ENCODE peak calls at places on chromosomes 6 and 20, in eight cellular contexts. One of them, this sample, is unnamed.

GRCh38 chr6:122799916-122800701 is 11.1 kb downstream of the SMPDL3A start:
- DNase-seq in heart right ventricle: no peak
- DNase-seq in left ventricle myocardium inferior: no peak
- DNase-seq in hepatocyte: peak
- DNase-seq in suprapubic skin: no peak
- DNase-seq in psoas muscle: no peak
- DNase-seq in HL-60: no peak
- DNase-seq in neural progenitor cell: no peak
- DNase-seq in this sample: no peak

GRCh38 chr6:43009124-43009523 is 4.6 kb downstream of the MEA1 start:
- DNase-seq in hepatocyte: peak
- DNase-seq in neural progenitor cell: peak
- DNase-seq in suprapubic skin: no peak
- DNase-seq in psoas muscle: peak
- DNase-seq in heart right ventricle: peak
- DNase-seq in left ventricle myocardium inferior: peak
- DNase-seq in HL-60: peak
- DNase-seq in this sample: no peak

GRCh38 chr20:62427172-62428007 is at the start of gene RBBP8NL:
- DNase-seq in hepatocyte: peak
- DNase-seq in suprapubic skin: no peak
- DNase-seq in psoas muscle: no peak
- DNase-seq in heart right ventricle: no peak
- DNase-seq in neural progenitor cell: no peak
- DNase-seq in HL-60: no peak
- DNase-seq in left ventricle myocardium inferior: no peak
- DNase-seq in this sample: no peak

GRCh38 chr6:39365281-39366074 is 43.0 kb upstream of the KCNK16 start:
- DNase-seq in hepatocyte: no peak
- DNase-seq in suprapubic skin: no peak
- DNase-seq in heart right ventricle: no peak
- DNase-seq in neural progenitor cell: no peak
- DNase-seq in psoas muscle: no peak
- DNase-seq in left ventricle myocardium inferior: no peak
- DNase-seq in HL-60: no peak
- DNase-seq in this sample: peak

GRCh38 chr20:43665466-43666176 is 1.3 kb upstream of the MYBL2 start:
- DNase-seq in heart right ventricle: no peak
- DNase-seq in hepatocyte: no peak
- DNase-seq in HL-60: no peak
- DNase-seq in neural progenitor cell: no peak
- DNase-seq in psoas muscle: no peak
- DNase-seq in suprapubic skin: no peak
- DNase-seq in left ventricle myocardium inferior: no peak
- DNase-seq in this sample: no peak

GRCh38 chr6:148128014-148128730 is 214.5 kb upstream of the SASH1 start:
- DNase-seq in suprapubic skin: no peak
- DNase-seq in psoas muscle: no peak
- DNase-seq in heart right ventricle: no peak
- DNase-seq in left ventricle myocardium inferior: no peak
- DNase-seq in neural progenitor cell: no peak
- DNase-seq in HL-60: no peak
- DNase-seq in hepatocyte: no peak
- DNase-seq in this sample: no peak

GRCh38 chr20:41553142-41553879 is 64.9 kb downstream of the CHD6 start:
- DNase-seq in neural progenitor cell: no peak
- DNase-seq in psoas muscle: no peak
- DNase-seq in hepatocyte: no peak
- DNase-seq in heart right ventricle: no peak
- DNase-seq in HL-60: no peak
- DNase-seq in suprapubic skin: no peak
- DNase-seq in left ventricle myocardium inferior: no peak
- DNase-seq in this sample: no peak

GRCh38 chr6:135535989-135536414 is 38.5 kb upstream of the AHI1 start:
- DNase-seq in suprapubic skin: no peak
- DNase-seq in heart right ventricle: no peak
- DNase-seq in HL-60: no peak
- DNase-seq in left ventricle myocardium inferior: no peak
- DNase-seq in hepatocyte: peak
- DNase-seq in neural progenitor cell: peak
- DNase-seq in psoas muscle: no peak
- DNase-seq in this sample: no peak

GRCh38 chr6:138832182-138832581 is 36.3 kb downstream of the ECT2L start:
- DNase-seq in HL-60: no peak
- DNase-seq in suprapubic skin: no peak
- DNase-seq in psoas muscle: no peak
- DNase-seq in left ventricle myocardium inferior: no peak
- DNase-seq in hepatocyte: no peak
- DNase-seq in neural progenitor cell: no peak
- DNase-seq in heart right ventricle: no peak
- DNase-seq in this sample: no peak

GRCh38 chr6:35091353-35092083 is 49.6 kb downstream of the TCP11 start:
- DNase-seq in psoas muscle: no peak
- DNase-seq in neural progenitor cell: no peak
- DNase-seq in HL-60: no peak
- DNase-seq in hepatocyte: peak
- DNase-seq in suprapubic skin: peak
- DNase-seq in heart right ventricle: no peak
- DNase-seq in left ventricle myocardium inferior: no peak
- DNase-seq in this sample: peak

GRCh38 chr6:148720371-148720770 is 26.5 kb upstream of the UST start:
- DNase-seq in heart right ventricle: no peak
- DNase-seq in neural progenitor cell: no peak
- DNase-seq in psoas muscle: no peak
- DNase-seq in HL-60: no peak
- DNase-seq in suprapubic skin: no peak
- DNase-seq in left ventricle myocardium inferior: no peak
- DNase-seq in hepatocyte: peak
- DNase-seq in this sample: no peak

DNA sequence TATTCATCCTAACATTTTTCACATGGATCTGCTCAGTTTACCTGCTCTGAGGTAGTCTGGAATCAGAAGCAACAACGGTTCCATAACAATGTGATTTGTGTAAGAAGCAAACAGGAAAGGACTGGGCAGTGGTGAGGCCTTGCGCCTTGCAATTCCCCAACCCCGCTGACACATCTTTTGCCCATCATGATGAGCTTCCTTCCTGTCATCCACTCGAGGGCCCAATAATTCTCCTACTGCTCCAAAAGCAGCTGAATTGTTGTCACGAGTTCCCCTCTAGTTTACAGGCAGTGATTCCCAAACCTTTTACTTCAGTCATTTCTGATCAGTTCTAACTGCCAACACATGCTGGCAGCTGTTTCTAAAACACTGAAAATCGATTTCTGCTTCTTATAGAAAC is 22.9 kb downstream of the STX7 start:
- DNase-seq in heart right ventricle: no peak
- DNase-seq in suprapubic skin: no peak
- DNase-seq in hepatocyte: no peak
- DNase-seq in HL-60: no peak
- DNase-seq in neural progenitor cell: no peak
- DNase-seq in psoas muscle: peak
- DNase-seq in left ventricle myocardium inferior: no peak
- DNase-seq in this sample: no peak
- H3K27ac ChIP-seq in heart right ventricle: no peak
- H3K27ac ChIP-seq in suprapubic skin: peak
- H3K27ac ChIP-seq in hepatocyte: no peak
- H3K27ac ChIP-seq in HL-60: no peak
- H3K27ac ChIP-seq in neural progenitor cell: no peak
- H3K27ac ChIP-seq in psoas muscle: peak
- H3K27ac ChIP-seq in left ventricle myocardium inferior: peak
- H3K27ac ChIP-seq in this sample: peak

DNA sequence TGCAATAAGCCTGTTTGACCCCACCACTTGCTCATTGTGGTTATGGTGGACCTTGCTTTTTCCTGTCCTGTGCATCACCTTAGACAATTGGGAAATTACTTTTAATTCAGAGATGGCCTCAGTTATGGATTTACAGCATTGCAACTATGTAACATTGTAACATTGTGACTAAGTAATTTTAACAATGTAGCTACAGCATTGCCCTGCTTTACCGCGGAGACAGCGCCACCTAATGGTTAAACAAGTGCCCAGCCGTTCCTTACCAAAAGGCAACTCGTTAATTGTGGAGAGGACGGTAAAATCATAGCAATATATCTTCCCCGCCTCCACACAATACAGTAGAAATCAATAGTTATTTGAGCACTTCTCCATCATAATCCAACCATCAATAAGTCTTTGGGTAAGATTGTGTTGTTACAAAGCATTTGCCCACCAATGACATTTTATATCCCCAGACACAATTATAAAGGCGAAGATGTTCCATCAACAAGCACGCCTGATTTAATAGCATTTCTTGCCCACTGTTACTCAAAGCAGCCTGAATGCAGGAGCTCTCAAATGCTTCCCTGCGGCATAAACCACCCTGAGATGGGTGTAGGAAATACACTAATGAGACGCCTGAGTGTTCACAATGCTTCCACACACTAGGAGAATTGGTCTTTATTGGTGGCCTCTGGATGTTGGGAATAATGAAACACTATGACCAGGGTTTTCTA is 93.7 kb downstream of the PROKR2 start:
- DNase-seq in hepatocyte: peak
- DNase-seq in psoas muscle: peak
- DNase-seq in HL-60: peak
- DNase-seq in neural progenitor cell: peak
- DNase-seq in left ventricle myocardium inferior: peak
- DNase-seq in suprapubic skin: no peak
- DNase-seq in heart right ventricle: peak
- DNase-seq in this sample: no peak
- TF ChIP-seq CTCF in hepatocyte: peak
- TF ChIP-seq CTCF in psoas muscle: peak
- TF ChIP-seq CTCF in HL-60: peak
- TF ChIP-seq CTCF in neural progenitor cell: peak
- TF ChIP-seq CTCF in left ventricle myocardium inferior: peak
- TF ChIP-seq CTCF in suprapubic skin: peak
- TF ChIP-seq CTCF in heart right ventricle: peak
- TF ChIP-seq CTCF in this sample: peak

GRCh38 chr6:20875369-20875963 is 341.2 kb downstream of the CDKAL1 start:
- DNase-seq in neural progenitor cell: peak
- DNase-seq in heart right ventricle: no peak
- DNase-seq in left ventricle myocardium inferior: no peak
- DNase-seq in HL-60: no peak
- DNase-seq in psoas muscle: no peak
- DNase-seq in hepatocyte: peak
- DNase-seq in suprapubic skin: no peak
- DNase-seq in this sample: no peak
- H3K4me3 ChIP-seq in neural progenitor cell: no peak
- H3K4me3 ChIP-seq in heart right ventricle: no peak
- H3K4me3 ChIP-seq in left ventricle myocardium inferior: no peak
- H3K4me3 ChIP-seq in HL-60: no peak
- H3K4me3 ChIP-seq in psoas muscle: no peak
- H3K4me3 ChIP-seq in hepatocyte: no peak
- H3K4me3 ChIP-seq in suprapubic skin: no peak
- H3K4me3 ChIP-seq in this sample: no peak

GRCh38 chr6:152695317-152696043 is 2.2 kb upstream of the MYCT1 start:
- DNase-seq in psoas muscle: no peak
- DNase-seq in heart right ventricle: no peak
- DNase-seq in suprapubic skin: no peak
- DNase-seq in HL-60: peak
- DNase-seq in hepatocyte: no peak
- DNase-seq in neural progenitor cell: no peak
- DNase-seq in left ventricle myocardium inferior: no peak
- DNase-seq in this sample: no peak
- H3K27ac ChIP-seq in psoas muscle: peak
- H3K27ac ChIP-seq in heart right ventricle: peak
- H3K27ac ChIP-seq in suprapubic skin: no peak
- H3K27ac ChIP-seq in HL-60: no peak
- H3K27ac ChIP-seq in hepatocyte: no peak
- H3K27ac ChIP-seq in neural progenitor cell: no peak
- H3K27ac ChIP-seq in left ventricle myocardium inferior: peak
- H3K27ac ChIP-seq in this sample: no peak

DNA sequence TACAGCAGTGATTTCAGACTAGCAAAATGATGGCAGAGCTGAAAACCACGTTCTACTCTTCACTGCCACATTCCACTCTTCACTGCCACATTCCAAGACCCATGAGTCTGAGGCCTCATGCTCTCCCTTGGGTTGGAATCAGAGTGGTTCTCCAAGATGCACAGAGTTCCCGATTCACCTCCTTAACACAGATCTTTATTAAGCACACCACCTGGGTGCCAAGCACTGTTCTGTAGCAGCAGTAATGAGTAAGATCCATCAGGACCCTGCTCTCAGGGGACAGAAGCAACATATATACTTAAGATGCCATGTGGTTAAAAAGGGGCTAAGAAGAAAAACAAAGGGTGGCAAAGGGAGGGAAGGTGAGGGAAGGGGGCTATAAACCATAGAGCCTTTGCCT is 26.9 kb downstream of the TSHZ2 start:
- DNase-seq in HL-60: no peak
- DNase-seq in suprapubic skin: no peak
- DNase-seq in psoas muscle: no peak
- DNase-seq in left ventricle myocardium inferior: no peak
- DNase-seq in hepatocyte: no peak
- DNase-seq in heart right ventricle: no peak
- DNase-seq in neural progenitor cell: no peak
- DNase-seq in this sample: no peak
- TF ChIP-seq CTCF in HL-60: no peak
- TF ChIP-seq CTCF in suprapubic skin: no peak
- TF ChIP-seq CTCF in psoas muscle: no peak
- TF ChIP-seq CTCF in left ventricle myocardium inferior: no peak
- TF ChIP-seq CTCF in hepatocyte: no peak
- TF ChIP-seq CTCF in heart right ventricle: no peak
- TF ChIP-seq CTCF in neural progenitor cell: no peak
- TF ChIP-seq CTCF in this sample: no peak